ENCODE peak calls at places on chromosomes 3 and 15, in seven cellular contexts. E is suprapubic skin, X is GM12878, S is sigmoid colon, O is upper lobe of left lung, G is HL-60, C is stomach. N is an unnamed sample.

GRCh38 chr3:70359711-70360110 is 47.3 kb upstream of the MDFIC2 start:
- DNase-seq in E (no peak), G (no peak), X (no peak), S (no peak), O (no peak), C (no peak), N (no peak)

GRCh38 chr15:93980149-93980911 is 251.0 kb upstream of the MCTP2 start:
- DNase-seq in E (no peak), O (no peak), G (no peak), S (peak; percentile 80), X (no peak), C (no peak), N (no peak)

GRCh38 chr15:95174281-95174680 is 942.9 kb downstream of the MCTP2 start:
- DNase-seq in C (no peak), S (peak; percentile 63), O (no peak), E (peak; percentile 71), G (no peak), X (no peak), N (no peak)

GRCh38 chr3:113953677-113954076 is 5.9 kb downstream of the ZDHHC23 start:
- DNase-seq in E (no peak), X (no peak), G (no peak), S (no peak), O (no peak), C (no peak), N (no peak)

GRCh38 chr15:32872606-32873291 is 154.9 kb downstream of the GREM1 start:
- DNase-seq in C (peak; percentile 26), E (no peak), S (peak; percentile 93), X (no peak), G (no peak), O (no peak), N (no peak)

GRCh38 chr3:185089751-185090150 is 63.1 kb downstream of the C3orf70 start:
- DNase-seq in S (no peak), C (no peak), O (no peak), E (no peak), X (no peak), G (no peak), N (no peak)

GRCh38 chr3:133383175-133383574 is 16.7 kb upstream of the BFSP2 start:
- DNase-seq in G (no peak), S (no peak), C (peak; percentile 42), X (no peak), O (no peak), E (no peak), N (no peak)

GRCh38 chr15:96093063-96093462 is 237.4 kb upstream of the NR2F2 start:
- DNase-seq in G (no peak), O (no peak), S (no peak), E (no peak), C (no peak), X (no peak), N (no peak)

GRCh38 chr15:39599871-39600270 is 19.0 kb downstream of the THBS1 start:
- DNase-seq in E (no peak), X (no peak), C (no peak), S (no peak), O (no peak), G (no peak), N (no peak)

GRCh38 chr3:98874602-98875249 is 26.8 kb downstream of the DCBLD2 start:
- DNase-seq in G (no peak), E (no peak), O (no peak), C (no peak), X (no peak), S (no peak), N (no peak)

GRCh38 chr3:145243875-145244274 is 917.1 kb downstream of the PLOD2 start:
- DNase-seq in S (no peak), X (no peak), O (no peak), E (no peak), C (no peak), G (no peak), N (no peak)

GRCh38 chr3:36489679-36490420 is 109.5 kb downstream of the STAC start:
- DNase-seq in C (no peak), S (no peak), X (no peak), E (no peak), G (no peak), O (no peak), N (no peak)

GRCh38 chr15:64813075-64813474 is 12.4 kb downstream of the PIF1 start:
- DNase-seq in X (no peak), C (no peak), O (no peak), G (no peak), E (no peak), S (no peak), N (no peak)

GRCh38 chr3:182692685-182693084 is 100.6 kb upstream of the ATP11B start:
- DNase-seq in C (no peak), G (peak; percentile 24), X (no peak), O (no peak), E (no peak), S (no peak), N (no peak)

GRCh38 chr3:129485681-129486056 is 42.8 kb upstream of the RHO start:
- DNase-seq in C (peak; percentile 52), X (no peak), G (no peak), E (peak; percentile 96), S (peak; percentile 92), O (no peak), N (no peak)

GRCh38 chr15:78977091-78977571 is 32.3 kb upstream of the CTSH start:
- DNase-seq in X (peak; percentile 91), S (no peak), G (no peak), C (no peak), E (no peak), O (no peak), N (peak; percentile 59)

GRCh38 chr3:58296269-58296668 is 9.8 kb upstream of the RPP14 start:
- DNase-seq in X (no peak), C (no peak), E (no peak), S (no peak), O (no peak), G (no peak), N (no peak)

GRCh38 chr15:52159645-52160044 is 31.5 kb downstream of the GNB5 start:
- DNase-seq in G (no peak), S (no peak), X (no peak), C (no peak), O (no peak), E (no peak), N (no peak)

GRCh38 chr3:98602078-98602678 is 8.8 kb upstream of the CPOX start:
- DNase-seq in X (peak; percentile 55), C (peak; percentile 41), S (no peak), O (no peak), G (no peak), E (no peak), N (no peak)

GRCh38 chr3:179503640-179504039 is 52.4 kb upstream of the GNB4 start:
- DNase-seq in O (no peak), S (no peak), C (no peak), X (no peak), G (no peak), E (no peak), N (no peak)

GRCh38 chr15:101088788-101089578 is 162.9 kb downstream of the CHSY1 start:
- DNase-seq in S (peak; percentile 82), E (peak; percentile 77), C (peak; percentile 84), X (no peak), G (peak; percentile 29), O (peak; percentile 98), N (peak; percentile 86)
- TF ChIP-seq POLR2AphosphoS5 in S (no peak), E (peak; percentile 71), C (no peak), X (no peak), G (no peak), O (no peak), N (no peak)

DNA sequence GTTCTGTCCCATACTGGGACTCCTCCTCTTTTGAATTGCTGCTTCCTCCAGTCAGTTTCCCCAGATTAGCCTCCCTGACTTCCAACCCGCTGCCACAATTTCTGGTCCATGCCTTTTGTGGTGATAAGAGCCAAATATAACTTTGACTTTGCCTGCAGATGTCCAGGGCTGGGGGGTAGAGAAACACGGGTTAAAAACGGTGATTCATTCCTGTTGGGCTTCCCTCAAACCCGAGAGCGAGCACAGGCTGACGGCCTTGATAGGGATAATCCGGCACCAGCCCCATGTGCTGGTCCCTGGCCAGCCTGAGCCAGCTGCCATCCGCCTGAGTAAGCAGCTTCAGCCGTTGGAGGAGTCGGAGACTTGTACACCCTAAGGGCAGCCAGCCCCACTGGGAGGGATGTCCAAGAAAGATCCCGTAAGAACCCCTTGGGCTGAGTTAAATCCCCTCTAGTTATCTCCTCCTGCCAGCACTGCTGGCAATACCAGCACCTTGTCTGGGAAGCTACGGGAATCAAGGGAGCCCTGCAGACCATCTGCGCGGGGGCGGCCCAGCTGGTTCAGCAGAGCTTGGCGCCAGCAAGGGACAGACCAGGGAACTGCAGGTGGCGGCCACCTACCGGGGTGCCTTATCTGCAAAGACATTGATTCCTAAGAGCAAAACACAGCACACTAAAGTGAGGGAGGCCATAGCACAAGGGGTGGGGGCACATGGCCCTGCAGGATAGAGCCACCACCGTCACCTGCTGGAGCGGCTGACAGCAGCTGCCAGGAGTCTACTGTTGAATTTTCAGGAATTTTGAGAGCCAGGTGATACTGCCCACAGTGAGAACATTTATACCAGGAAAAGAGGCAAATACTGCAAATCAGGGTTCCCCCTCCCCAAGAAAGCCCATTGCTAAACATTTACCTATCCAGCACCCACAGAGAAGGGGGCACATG is 18.1 kb downstream of the CSPG4 start:
- DNase-seq in E (peak; percentile 85), C (peak; percentile 67), X (no peak), S (peak; percentile 96), G (no peak), O (peak; percentile 87), N (no peak)
- TF ChIP-seq POLR2AphosphoS5 in E (no peak), C (no peak), X (no peak), S (peak; percentile 64), G (no peak), O (no peak), N (no peak)

GRCh38 chr15:43777293-43777819 is 590 bp upstream of the ELL3 start:
- DNase-seq in E (peak; percentile 93), O (peak; percentile 91), C (peak; percentile 82), S (peak; percentile 91), G (peak; percentile 73), X (peak; percentile 78), N (peak; percentile 66)
- TF ChIP-seq POLR2AphosphoS5 in E (peak; percentile 41), O (peak; percentile 62), C (peak; percentile 17), S (peak; percentile 44), G (peak; percentile 82), X (peak; percentile 35), N (no peak)

GRCh38 chr3:169946336-169946735 is 20.3 kb upstream of the SEC62 start:
- DNase-seq in C (no peak), X (no peak), G (no peak), E (no peak), O (no peak), S (no peak), N (no peak)

GRCh38 chr3:169940486-169941181 is 26.0 kb upstream of the SEC62 start:
- DNase-seq in E (no peak), O (no peak), S (no peak), X (peak; percentile 87), G (no peak), C (no peak), N (no peak)

GRCh38 chr3:169939751-169940150 is 26.9 kb upstream of the SEC62 start:
- DNase-seq in O (no peak), E (no peak), G (no peak), S (no peak), X (no peak), C (no peak), N (no peak)

GRCh38 chr3:169948559-169949371 is 17.8 kb upstream of the SEC62 start:
- DNase-seq in E (no peak), C (no peak), S (no peak), O (no peak), X (no peak), G (no peak), N (no peak)

DNA sequence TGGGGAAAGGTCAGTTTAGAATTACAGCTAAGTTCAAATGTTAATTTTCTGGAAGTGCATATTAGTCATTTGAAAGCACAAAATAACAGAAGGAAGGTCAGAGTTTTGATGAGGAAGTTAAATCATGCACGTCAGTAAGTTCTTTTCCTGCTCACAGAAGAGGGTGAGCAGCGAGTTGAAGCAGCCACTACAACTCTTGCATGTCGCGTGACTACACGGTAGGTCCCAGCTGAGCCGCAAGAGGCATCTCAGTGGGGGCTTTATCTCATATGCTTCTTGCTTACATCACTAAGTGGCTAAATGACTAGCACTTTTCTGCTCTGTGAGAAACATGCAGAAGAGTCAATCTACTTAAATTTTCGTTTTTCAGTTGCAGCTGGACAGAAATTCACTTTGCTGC is 21.3 kb upstream of the SEC62 start:
- DNase-seq in O (no peak), E (no peak), S (no peak), G (peak; percentile 84), C (peak; percentile 39), X (peak; percentile 85), N (no peak)
- TF ChIP-seq POLR2AphosphoS5 in O (peak; percentile 21), E (no peak), S (no peak), G (peak; percentile 56), C (no peak), X (peak; percentile 27), N (no peak)